ENCODE peak calls at places on chromosomes 2 and 18, in six cellular contexts. One of them, this sample, is unnamed.
A peak's percentile ranks its signal among the peaks of the same experiment; 100 is the strongest.

GRCh38 chr2:30492619-30493018 is 45.6 kb downstream of the LCLAT1 start:
- DNase-seq in EL: no peak
- DNase-seq in CD8-positive, alpha-beta memory T cell: no peak
- DNase-seq in occipital lobe: no peak
- DNase-seq in astrocyte of the hippocampus: no peak
- DNase-seq in left ventricle myocardium inferior: no peak
- DNase-seq in this sample: no peak

GRCh38 chr2:29323961-29324360 is 208.7 kb downstream of the CLIP4 start:
- DNase-seq in CD8-positive, alpha-beta memory T cell: no peak
- DNase-seq in occipital lobe: no peak
- DNase-seq in left ventricle myocardium inferior: no peak
- DNase-seq in astrocyte of the hippocampus: peak; percentile 44
- DNase-seq in EL: peak; percentile 8
- DNase-seq in this sample: no peak

GRCh38 chr18:25921677-25922421 is 168.6 kb downstream of the SS18 start:
- DNase-seq in left ventricle myocardium inferior: no peak
- DNase-seq in astrocyte of the hippocampus: peak; percentile 5
- DNase-seq in EL: peak; percentile 37
- DNase-seq in occipital lobe: no peak
- DNase-seq in CD8-positive, alpha-beta memory T cell: peak; percentile 56
- DNase-seq in this sample: no peak

GRCh38 chr2:159460227-159460626 is 156.1 kb downstream of the BAZ2B start:
- DNase-seq in CD8-positive, alpha-beta memory T cell: no peak
- DNase-seq in astrocyte of the hippocampus: no peak
- DNase-seq in EL: no peak
- DNase-seq in left ventricle myocardium inferior: no peak
- DNase-seq in occipital lobe: no peak
- DNase-seq in this sample: no peak

GRCh38 chr2:43114210-43114609 is 112.2 kb downstream of the ZFP36L2 start:
- DNase-seq in EL: peak; percentile 47
- DNase-seq in astrocyte of the hippocampus: peak; percentile 52
- DNase-seq in occipital lobe: no peak
- DNase-seq in left ventricle myocardium inferior: no peak
- DNase-seq in CD8-positive, alpha-beta memory T cell: no peak
- DNase-seq in this sample: no peak

GRCh38 chr2:99998981-99999380 is 143.4 kb downstream of the AFF3 start:
- DNase-seq in astrocyte of the hippocampus: no peak
- DNase-seq in occipital lobe: no peak
- DNase-seq in CD8-positive, alpha-beta memory T cell: no peak
- DNase-seq in EL: no peak
- DNase-seq in left ventricle myocardium inferior: no peak
- DNase-seq in this sample: no peak

GRCh38 chr2:163175294-163175693 is 336.7 kb upstream of the KCNH7 start:
- DNase-seq in CD8-positive, alpha-beta memory T cell: no peak
- DNase-seq in occipital lobe: no peak
- DNase-seq in left ventricle myocardium inferior: no peak
- DNase-seq in astrocyte of the hippocampus: no peak
- DNase-seq in EL: no peak
- DNase-seq in this sample: no peak

GRCh38 chr2:84904717-84905174 is 710 bp upstream of the TMSB10 start:
- DNase-seq in occipital lobe: peak; percentile 13
- DNase-seq in CD8-positive, alpha-beta memory T cell: no peak
- DNase-seq in astrocyte of the hippocampus: peak; percentile 70
- DNase-seq in EL: peak; percentile 69
- DNase-seq in left ventricle myocardium inferior: peak; percentile 82
- DNase-seq in this sample: peak; percentile 79

GRCh38 chr2:59754336-59754735 is 799.1 kb downstream of the BCL11A start:
- DNase-seq in occipital lobe: no peak
- DNase-seq in left ventricle myocardium inferior: no peak
- DNase-seq in CD8-positive, alpha-beta memory T cell: no peak
- DNase-seq in EL: no peak
- DNase-seq in astrocyte of the hippocampus: no peak
- DNase-seq in this sample: no peak

GRCh38 chr2:207489251-207489650 is 40.5 kb upstream of the CREB1 start:
- DNase-seq in left ventricle myocardium inferior: no peak
- DNase-seq in occipital lobe: no peak
- DNase-seq in CD8-positive, alpha-beta memory T cell: no peak
- DNase-seq in EL: no peak
- DNase-seq in astrocyte of the hippocampus: no peak
- DNase-seq in this sample: no peak

GRCh38 chr18:57644540-57644939 is 22.9 kb upstream of the NARS1 start:
- DNase-seq in occipital lobe: no peak
- DNase-seq in astrocyte of the hippocampus: no peak
- DNase-seq in CD8-positive, alpha-beta memory T cell: no peak
- DNase-seq in left ventricle myocardium inferior: no peak
- DNase-seq in EL: no peak
- DNase-seq in this sample: no peak

GRCh38 chr18:51614967-51615571 is 417.6 kb upstream of the MEX3C start:
- DNase-seq in EL: no peak
- DNase-seq in CD8-positive, alpha-beta memory T cell: no peak
- DNase-seq in occipital lobe: no peak
- DNase-seq in astrocyte of the hippocampus: peak; percentile 32
- DNase-seq in left ventricle myocardium inferior: no peak
- DNase-seq in this sample: no peak

GRCh38 chr2:135685361-135685760 is 56.3 kb upstream of the UBXN4 start:
- DNase-seq in astrocyte of the hippocampus: no peak
- DNase-seq in EL: peak; percentile 54
- DNase-seq in CD8-positive, alpha-beta memory T cell: no peak
- DNase-seq in occipital lobe: no peak
- DNase-seq in left ventricle myocardium inferior: no peak
- DNase-seq in this sample: no peak

GRCh38 chr2:46984642-46985476 is 69.3 kb upstream of the MCFD2 start:
- DNase-seq in left ventricle myocardium inferior: peak; percentile 63
- DNase-seq in CD8-positive, alpha-beta memory T cell: no peak
- DNase-seq in occipital lobe: peak; percentile 32
- DNase-seq in astrocyte of the hippocampus: peak; percentile 93
- DNase-seq in EL: peak; percentile 97
- DNase-seq in this sample: peak; percentile 54

GRCh38 chr2:148721520-148721931 is 77.0 kb downstream of the EPC2 start:
- DNase-seq in left ventricle myocardium inferior: no peak
- DNase-seq in EL: peak; percentile 13
- DNase-seq in CD8-positive, alpha-beta memory T cell: no peak
- DNase-seq in astrocyte of the hippocampus: no peak
- DNase-seq in occipital lobe: no peak
- DNase-seq in this sample: no peak

GRCh38 chr18:33578371-33579146 is 540 bp downstream of the ASXL3 start:
- DNase-seq in EL: no peak
- DNase-seq in occipital lobe: no peak
- DNase-seq in left ventricle myocardium inferior: peak; percentile 33
- DNase-seq in CD8-positive, alpha-beta memory T cell: no peak
- DNase-seq in astrocyte of the hippocampus: peak; percentile 49
- DNase-seq in this sample: peak; percentile 41

GRCh38 chr2:222864296-222864695 is 3.5 kb downstream of the ACSL3 start:
- DNase-seq in left ventricle myocardium inferior: no peak
- DNase-seq in EL: peak; percentile 90
- DNase-seq in occipital lobe: no peak
- DNase-seq in astrocyte of the hippocampus: no peak
- DNase-seq in CD8-positive, alpha-beta memory T cell: no peak
- DNase-seq in this sample: peak; percentile 32

GRCh38 chr18:31607384-31607783 is 15.7 kb downstream of the TTR start:
- DNase-seq in EL: no peak
- DNase-seq in left ventricle myocardium inferior: no peak
- DNase-seq in astrocyte of the hippocampus: no peak
- DNase-seq in occipital lobe: no peak
- DNase-seq in CD8-positive, alpha-beta memory T cell: no peak
- DNase-seq in this sample: no peak

GRCh38 chr18:23189768-23190661 is 54.7 kb downstream of the CABLES1 start:
- DNase-seq in left ventricle myocardium inferior: no peak
- DNase-seq in astrocyte of the hippocampus: no peak
- DNase-seq in CD8-positive, alpha-beta memory T cell: no peak
- DNase-seq in EL: no peak
- DNase-seq in occipital lobe: no peak
- DNase-seq in this sample: no peak

GRCh38 chr2:41829011-41829500 is 218.8 kb upstream of the PKDCC start:
- DNase-seq in occipital lobe: no peak
- DNase-seq in astrocyte of the hippocampus: no peak
- DNase-seq in EL: no peak
- DNase-seq in CD8-positive, alpha-beta memory T cell: no peak
- DNase-seq in left ventricle myocardium inferior: no peak
- DNase-seq in this sample: no peak

GRCh38 chr18:2412261-2412660 is 159.0 kb downstream of the METTL4 start:
- DNase-seq in astrocyte of the hippocampus: no peak
- DNase-seq in left ventricle myocardium inferior: no peak
- DNase-seq in occipital lobe: no peak
- DNase-seq in CD8-positive, alpha-beta memory T cell: no peak
- DNase-seq in EL: no peak
- DNase-seq in this sample: no peak

GRCh38 chr2:48568551-48568950 is 38.6 kb downstream of the STON1 start:
- DNase-seq in occipital lobe: no peak
- DNase-seq in left ventricle myocardium inferior: no peak
- DNase-seq in CD8-positive, alpha-beta memory T cell: no peak
- DNase-seq in astrocyte of the hippocampus: no peak
- DNase-seq in EL: no peak
- DNase-seq in this sample: no peak

GRCh38 chr2:100733344-100734187 is 86.4 kb upstream of the NPAS2 start:
- DNase-seq in astrocyte of the hippocampus: peak; percentile 52
- DNase-seq in CD8-positive, alpha-beta memory T cell: no peak
- DNase-seq in left ventricle myocardium inferior: peak; percentile 34
- DNase-seq in occipital lobe: no peak
- DNase-seq in EL: peak; percentile 56
- DNase-seq in this sample: peak; percentile 21

GRCh38 chr18:77068321-77068841 is 64.2 kb downstream of the MBP start:
- DNase-seq in left ventricle myocardium inferior: no peak
- DNase-seq in EL: peak; percentile 59
- DNase-seq in astrocyte of the hippocampus: peak; percentile 79
- DNase-seq in CD8-positive, alpha-beta memory T cell: peak; percentile 74
- DNase-seq in occipital lobe: no peak
- DNase-seq in this sample: no peak

GRCh38 chr18:5964996-5965395 is 69.7 kb upstream of the TMEM200C start:
- DNase-seq in CD8-positive, alpha-beta memory T cell: no peak
- DNase-seq in left ventricle myocardium inferior: no peak
- DNase-seq in EL: no peak
- DNase-seq in occipital lobe: no peak
- DNase-seq in astrocyte of the hippocampus: no peak
- DNase-seq in this sample: no peak

GRCh38 chr18:49137585-49137984 is 186.8 kb upstream of the SMAD7 start:
- DNase-seq in left ventricle myocardium inferior: no peak
- DNase-seq in CD8-positive, alpha-beta memory T cell: no peak
- DNase-seq in occipital lobe: no peak
- DNase-seq in EL: no peak
- DNase-seq in astrocyte of the hippocampus: no peak
- DNase-seq in this sample: no peak

GRCh38 chr2:86807121-86807461 is 16.4 kb upstream of the CD8A start:
- DNase-seq in EL: no peak
- DNase-seq in astrocyte of the hippocampus: no peak
- DNase-seq in left ventricle myocardium inferior: no peak
- DNase-seq in occipital lobe: no peak
- DNase-seq in CD8-positive, alpha-beta memory T cell: no peak
- DNase-seq in this sample: no peak

GRCh38 chr18:159933-160332 is 1.6 kb downstream of the USP14 start:
- DNase-seq in astrocyte of the hippocampus: no peak
- DNase-seq in occipital lobe: no peak
- DNase-seq in EL: no peak
- DNase-seq in CD8-positive, alpha-beta memory T cell: no peak
- DNase-seq in left ventricle myocardium inferior: no peak
- DNase-seq in this sample: no peak

GRCh38 chr18:40152859-40153258 is 1802.2 kb upstream of the PIK3C3 start:
- DNase-seq in left ventricle myocardium inferior: no peak
- DNase-seq in occipital lobe: no peak
- DNase-seq in CD8-positive, alpha-beta memory T cell: no peak
- DNase-seq in astrocyte of the hippocampus: peak; percentile 16
- DNase-seq in EL: no peak
- DNase-seq in this sample: no peak

GRCh38 chr2:46082531-46083485 is 214.4 kb upstream of the EPAS1 start:
- DNase-seq in left ventricle myocardium inferior: peak; percentile 71
- DNase-seq in EL: peak; percentile 98
- DNase-seq in CD8-positive, alpha-beta memory T cell: no peak
- DNase-seq in occipital lobe: no peak
- DNase-seq in astrocyte of the hippocampus: no peak
- DNase-seq in this sample: peak; percentile 73

GRCh38 chr2:165796129-165796528 is 2.1 kb upstream of the GALNT3 start:
- DNase-seq in astrocyte of the hippocampus: no peak
- DNase-seq in left ventricle myocardium inferior: no peak
- DNase-seq in CD8-positive, alpha-beta memory T cell: no peak
- DNase-seq in occipital lobe: no peak
- DNase-seq in EL: no peak
- DNase-seq in this sample: no peak

GRCh38 chr2:21118302-21118920 is 5.4 kb upstream of the TDRD15 start:
- DNase-seq in CD8-positive, alpha-beta memory T cell: no peak
- DNase-seq in occipital lobe: peak; percentile 3
- DNase-seq in left ventricle myocardium inferior: no peak
- DNase-seq in EL: peak; percentile 25
- DNase-seq in astrocyte of the hippocampus: peak; percentile 28
- DNase-seq in this sample: no peak

GRCh38 chr2:143758629-143759330 is 629.6 kb downstream of the ARHGAP15 start:
- DNase-seq in EL: no peak
- DNase-seq in left ventricle myocardium inferior: no peak
- DNase-seq in occipital lobe: no peak
- DNase-seq in CD8-positive, alpha-beta memory T cell: no peak
- DNase-seq in astrocyte of the hippocampus: peak; percentile 17
- DNase-seq in this sample: no peak

GRCh38 chr2:122856696-122857095 is 1101.2 kb downstream of the TSN start:
- DNase-seq in occipital lobe: no peak
- DNase-seq in EL: no peak
- DNase-seq in left ventricle myocardium inferior: no peak
- DNase-seq in CD8-positive, alpha-beta memory T cell: no peak
- DNase-seq in astrocyte of the hippocampus: no peak
- DNase-seq in this sample: no peak

GRCh38 chr18:73688851-73689659 is 458.6 kb downstream of the FBXO15 start:
- DNase-seq in EL: peak; percentile 91
- DNase-seq in CD8-positive, alpha-beta memory T cell: no peak
- DNase-seq in left ventricle myocardium inferior: no peak
- DNase-seq in occipital lobe: no peak
- DNase-seq in astrocyte of the hippocampus: peak; percentile 84
- DNase-seq in this sample: no peak

GRCh38 chr2:86072271-86072858 is 33.3 kb downstream of the POLR1A start:
- DNase-seq in left ventricle myocardium inferior: peak; percentile 61
- DNase-seq in EL: no peak
- DNase-seq in occipital lobe: no peak
- DNase-seq in astrocyte of the hippocampus: peak; percentile 63
- DNase-seq in CD8-positive, alpha-beta memory T cell: no peak
- DNase-seq in this sample: peak; percentile 64

GRCh38 chr2:223797811-223798721 is 39.3 kb downstream of the AP1S3 start:
- DNase-seq in EL: peak; percentile 54
- DNase-seq in left ventricle myocardium inferior: no peak
- DNase-seq in astrocyte of the hippocampus: peak; percentile 80
- DNase-seq in CD8-positive, alpha-beta memory T cell: no peak
- DNase-seq in occipital lobe: no peak
- DNase-seq in this sample: no peak

GRCh38 chr2:168711091-168711490 is 91.3 kb upstream of the NOSTRIN start:
- DNase-seq in left ventricle myocardium inferior: no peak
- DNase-seq in occipital lobe: no peak
- DNase-seq in astrocyte of the hippocampus: no peak
- DNase-seq in CD8-positive, alpha-beta memory T cell: no peak
- DNase-seq in EL: no peak
- DNase-seq in this sample: no peak

GRCh38 chr2:224173882-224174415 is 134.9 kb upstream of the SERPINE2 start:
- DNase-seq in left ventricle myocardium inferior: no peak
- DNase-seq in astrocyte of the hippocampus: no peak
- DNase-seq in CD8-positive, alpha-beta memory T cell: no peak
- DNase-seq in occipital lobe: no peak
- DNase-seq in EL: no peak
- DNase-seq in this sample: no peak